ENCODE peak calls at places on chromosomes 4 and X, in six cellular contexts. L is neuronal stem cell, M is mesenchymal stem cell, Z is H9, P is mesendoderm, Y is trophoblast cell. B is an unnamed sample.

GRCh38 chrX:37378399-37378798 is 29.2 kb downstream of the PRRG1 start:
- DNase-seq in L (no peak), M (peak), Z (no peak), P (peak), Y (no peak), B (peak)

GRCh38 chrX:74537011-74537390 is 77.4 kb downstream of the RLIM start:
- DNase-seq in L (no peak), M (no peak), Z (peak), P (peak), Y (no peak), B (peak)

GRCh38 chrX:154061801-154062200 is 35.7 kb downstream of the MECP2 start:
- DNase-seq in L (no peak), M (no peak), Z (no peak), P (no peak), Y (no peak), B (no peak)

GRCh38 chr4:156377036-156377700 is 423.5 kb upstream of the CTSO start:
- DNase-seq in L (no peak), M (peak), Z (no peak), P (no peak), Y (peak), B (peak)

GRCh38 chr4:52076731-52077130 is 25.6 kb downstream of the SPATA18 start:
- DNase-seq in L (peak), M (peak), Z (peak), P (peak), Y (peak), B (no peak)

GRCh38 chrX:54007682-54008081 is 36.6 kb downstream of the PHF8 start:
- DNase-seq in L (no peak), M (no peak), Z (no peak), P (no peak), Y (no peak), B (no peak)

GRCh38 chrX:134898450-134898849 is 92.3 kb upstream of the SMIM10 start:
- DNase-seq in L (no peak), M (peak), Z (no peak), P (no peak), Y (no peak), B (peak)

GRCh38 chr4:155657985-155658384 is 8.7 kb upstream of the GUCY1A1 start:
- DNase-seq in L (no peak), M (no peak), Z (no peak), P (no peak), Y (no peak), B (no peak)

GRCh38 chr4:53196872-53197759 is 168.7 kb downstream of the SCFD2 start:
- DNase-seq in L (peak), M (peak), Z (no peak), P (peak), Y (peak), B (peak)

GRCh38 chr4:139020384-139020783 is 4.8 kb downstream of the NOCT start:
- DNase-seq in L (no peak), M (no peak), Z (peak), P (peak), Y (no peak), B (no peak)

GRCh38 chr4:139018971-139019758 is 3.6 kb downstream of the NOCT start:
- DNase-seq in L (no peak), M (no peak), Z (no peak), P (no peak), Y (no peak), B (peak)

GRCh38 chr4:139025841-139026240 is 10.3 kb downstream of the NOCT start:
- DNase-seq in L (no peak), M (no peak), Z (no peak), P (no peak), Y (no peak), B (peak)

GRCh38 chr4:139024686-139025085 is 9.1 kb downstream of the NOCT start:
- DNase-seq in L (no peak), M (no peak), Z (no peak), P (no peak), Y (peak), B (no peak)

GRCh38 chr4:139022835-139023234 is 7.3 kb downstream of the NOCT start:
- DNase-seq in L (no peak), M (no peak), Z (no peak), P (no peak), Y (no peak), B (no peak)
- H3K4ac ChIP-seq in L (no peak), M (no peak), Z (no peak), P (no peak), Y (peak), B (no peak)

DNA sequence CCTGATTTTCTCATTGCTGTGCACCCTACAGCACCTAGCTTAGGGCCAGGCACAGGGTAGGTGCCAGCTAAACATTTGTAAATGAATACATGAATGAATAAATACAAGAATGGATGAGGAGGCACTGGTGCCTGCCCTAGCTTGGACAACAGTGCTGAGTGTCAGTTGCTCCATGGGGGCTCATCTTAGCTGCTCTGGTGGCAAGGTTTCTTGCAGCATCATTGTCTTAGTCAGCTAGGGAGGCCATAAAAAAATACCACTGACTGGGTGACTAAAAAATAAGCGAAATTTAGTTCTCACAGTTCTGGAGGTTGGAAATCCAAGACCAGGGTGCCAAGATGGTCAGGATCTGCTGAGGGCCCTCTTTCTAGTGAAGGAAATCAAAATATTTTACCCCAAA is 31.2 kb downstream of the TMEM31 start:
- DNase-seq in L (no peak), M (no peak), Z (no peak), P (no peak), Y (no peak), B (no peak)
- H2BK5ac ChIP-seq in L (no peak), M (no peak), Z (peak), P (no peak), Y (no peak), B (no peak)

GRCh38 chr4:146916479-146917076 is 29.1 kb downstream of the TTC29 start:
- DNase-seq in L (peak), M (peak), Z (no peak), P (peak), Y (peak), B (peak)
- H3K4ac ChIP-seq in L (no peak), M (no peak), Z (no peak), P (no peak), Y (no peak), B (no peak)

GRCh38 chrX:140724337-140725105 is 15.0 kb downstream of the LINC00632 start:
- DNase-seq in L (no peak), M (peak), Z (no peak), P (peak), Y (no peak), B (no peak)
- H2BK5ac ChIP-seq in L (no peak), M (no peak), Z (no peak), P (no peak), Y (no peak), B (peak)

DNA sequence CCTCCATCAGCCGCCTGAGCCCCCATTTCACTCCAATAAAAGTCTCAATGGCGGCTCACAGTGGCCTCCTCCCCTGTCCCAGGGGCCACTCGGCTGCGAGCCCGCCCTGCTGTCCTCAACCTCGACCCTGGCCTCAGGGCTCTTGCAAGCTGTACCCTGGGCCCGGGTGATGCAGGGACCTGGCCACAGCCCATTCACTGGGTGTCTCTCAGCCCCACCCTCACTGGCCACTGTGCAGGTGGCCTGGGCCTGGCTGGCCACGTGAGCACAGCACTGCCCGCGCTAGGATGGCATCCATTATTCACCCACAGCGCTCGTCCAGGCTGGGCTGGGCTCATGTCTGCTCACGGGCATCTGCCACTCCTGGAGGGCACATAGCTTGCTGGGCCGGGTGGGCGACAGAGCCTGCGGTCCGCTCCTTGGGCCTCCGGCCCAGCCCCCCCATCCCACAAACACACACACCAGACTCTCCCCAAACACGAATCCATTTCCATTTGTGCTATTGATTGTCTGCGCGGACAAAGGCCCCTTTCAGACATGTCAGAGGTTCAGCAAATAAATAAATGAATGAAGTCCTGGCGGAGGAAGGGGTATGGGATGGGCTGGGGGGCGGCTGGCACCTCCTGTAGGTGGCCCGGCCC is 16.5 kb upstream of the FGFR3 start:
- DNase-seq in L (no peak), M (no peak), Z (no peak), P (no peak), Y (no peak), B (no peak)
- H3K4ac ChIP-seq in L (peak), M (no peak), Z (no peak), P (no peak), Y (peak), B (no peak)

DNA sequence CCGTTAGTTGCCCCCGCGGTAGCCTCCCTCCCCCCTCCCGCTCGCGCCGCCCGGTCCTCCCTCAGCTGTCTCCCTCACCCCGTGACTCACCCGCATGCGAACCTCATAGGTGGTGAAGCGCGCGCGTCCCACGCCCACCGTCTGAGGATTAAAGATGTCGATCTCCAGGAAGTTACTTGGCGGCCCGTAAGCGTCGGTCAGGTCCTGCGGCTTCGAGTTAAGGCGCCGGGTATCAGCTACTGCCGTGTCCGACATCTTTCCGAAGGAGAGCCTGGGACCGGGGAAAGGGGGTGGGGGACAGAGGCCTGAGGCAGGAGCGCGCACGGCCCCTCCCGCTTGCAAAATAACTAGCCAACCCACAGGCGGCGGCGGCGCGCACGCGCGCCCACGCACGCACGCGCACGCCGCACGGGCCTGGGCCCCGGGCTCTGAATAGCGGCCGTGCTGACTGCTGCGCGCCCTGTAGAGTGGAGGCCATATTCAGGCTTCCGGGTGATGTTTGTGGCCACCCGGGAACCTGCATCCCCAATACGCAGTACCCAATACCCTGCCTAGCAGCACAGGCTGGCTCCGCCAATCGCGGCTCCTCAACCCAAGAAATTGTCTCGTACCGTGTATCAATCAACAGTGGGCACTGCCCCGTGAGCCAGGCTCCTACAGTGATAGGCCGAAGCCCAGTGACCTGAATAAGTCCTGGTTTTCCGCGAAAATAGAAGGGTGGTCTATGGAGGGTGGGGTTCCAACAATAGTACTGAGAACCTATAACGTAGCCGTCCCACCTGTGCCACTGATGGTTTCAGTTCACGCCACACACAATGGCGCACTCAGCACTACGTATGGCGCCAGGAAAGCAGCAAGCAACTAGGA is at the start of gene SNX12:
- DNase-seq in L (peak), M (peak), Z (peak), P (peak), Y (peak), B (peak)
- H2BK5ac ChIP-seq in L (no peak), M (no peak), Z (no peak), P (no peak), Y (peak), B (peak)

DNA sequence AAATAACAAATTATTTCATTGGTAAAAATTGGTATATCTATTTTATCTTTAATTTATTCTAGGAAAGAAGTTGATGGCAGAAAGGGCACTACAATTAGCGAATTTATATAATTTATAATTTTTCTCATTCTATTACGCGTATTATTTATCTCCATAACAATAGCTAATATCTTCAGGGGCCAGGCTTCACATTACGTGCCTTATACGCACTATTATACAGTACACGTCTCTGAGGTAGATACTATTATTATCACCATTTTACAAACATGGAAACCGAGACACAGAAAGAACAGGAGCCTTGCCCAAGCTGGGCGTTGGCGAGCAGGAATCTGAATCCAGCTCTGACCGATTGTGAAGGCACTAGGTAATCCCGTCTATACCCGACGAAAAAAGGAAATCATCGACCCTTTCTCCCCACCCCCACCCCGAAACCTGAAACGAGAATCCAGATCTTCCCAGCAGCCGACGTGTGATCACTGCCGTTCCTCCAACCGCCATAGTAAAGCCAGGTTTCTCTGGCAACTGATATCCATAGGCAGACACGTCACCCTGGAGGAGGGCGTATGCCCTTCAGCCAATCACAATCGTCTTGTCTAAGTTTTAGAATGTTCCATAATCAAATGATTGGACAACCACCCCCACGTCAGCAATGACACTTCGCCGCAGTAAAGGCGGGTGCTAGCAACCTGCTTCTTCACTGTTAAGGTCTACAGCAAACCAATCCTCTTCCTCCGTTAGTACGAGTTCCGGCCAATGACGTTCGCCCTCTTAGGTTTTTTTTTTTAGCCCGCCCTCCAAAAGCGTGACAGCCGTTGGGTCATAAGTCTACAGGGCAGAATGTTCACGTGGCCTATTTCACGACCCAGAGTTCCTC is at the start of gene MORF4L2:
- DNase-seq in L (peak), M (peak), Z (peak), P (peak), Y (peak), B (peak)
- H3K4ac ChIP-seq in L (no peak), M (peak), Z (no peak), P (peak), Y (peak), B (peak)

DNA sequence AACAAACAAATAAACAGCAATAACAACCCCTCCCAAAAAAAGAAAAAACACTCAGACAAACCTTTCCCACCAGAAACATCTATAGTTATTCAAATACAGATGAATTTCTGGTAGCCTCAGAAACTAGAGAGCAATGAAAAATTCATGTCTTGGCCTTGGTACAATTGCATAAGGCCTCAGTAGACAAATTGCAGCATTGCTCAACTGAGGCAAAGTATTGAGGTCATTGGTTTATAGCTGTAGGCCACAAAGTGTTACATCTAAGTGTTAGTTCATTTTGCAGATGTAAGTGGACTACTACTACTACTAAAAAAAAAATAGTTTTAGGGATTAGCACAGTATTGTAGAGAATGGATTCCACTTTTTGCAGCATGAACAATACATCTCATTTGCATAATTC is 2268.3 kb downstream of the ARAP2 start:
- DNase-seq in L (no peak), M (peak), Z (no peak), P (no peak), Y (no peak), B (no peak)
- H2BK5ac ChIP-seq in L (no peak), M (no peak), Z (no peak), P (no peak), Y (no peak), B (no peak)

DNA sequence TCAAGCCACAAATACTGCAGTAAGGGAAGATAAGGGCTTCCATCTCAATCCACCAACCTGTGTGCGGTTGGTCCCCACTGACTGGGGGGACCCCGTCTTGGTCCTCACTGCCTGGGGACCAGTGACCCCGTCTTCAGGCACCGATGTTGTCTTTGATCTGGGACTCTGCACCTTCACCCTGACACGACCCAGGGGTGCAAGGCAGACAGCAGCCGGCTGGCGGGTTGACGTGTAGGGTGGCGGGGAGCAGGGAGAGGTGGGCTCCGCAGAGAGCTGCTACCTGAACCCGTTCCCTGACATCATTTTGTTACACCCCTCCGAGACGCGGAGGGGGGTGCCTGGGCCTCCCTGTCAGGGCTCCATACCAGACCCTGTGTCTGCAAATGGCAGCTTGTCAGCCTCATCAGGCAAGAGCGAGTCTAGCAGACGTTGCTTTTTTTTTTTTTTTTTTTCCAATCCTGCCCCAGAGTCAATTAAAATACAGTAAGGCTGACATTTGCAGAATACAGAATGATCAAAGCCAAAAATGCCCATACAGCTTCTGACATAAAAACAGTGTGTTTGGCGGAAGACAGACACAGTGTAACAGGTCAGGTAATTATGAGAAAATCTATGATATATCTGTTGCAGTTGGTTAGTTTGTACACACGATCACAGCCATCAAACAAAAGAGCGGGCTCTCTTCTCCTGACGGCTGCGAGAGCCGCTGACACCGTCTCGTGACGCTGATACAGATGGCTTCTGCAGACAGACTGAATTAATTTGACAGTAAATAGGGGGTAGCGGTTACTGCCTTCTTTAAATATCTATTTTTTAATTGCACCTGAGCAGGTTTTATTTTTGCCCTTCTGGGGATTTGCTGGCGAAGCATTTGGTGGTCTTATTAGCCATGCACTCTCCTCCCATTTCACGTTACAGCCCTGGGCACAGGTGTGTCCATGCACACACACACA is 118.6 kb downstream of the CRLF2 start:
- DNase-seq in L (no peak), M (no peak), Z (no peak), P (no peak), Y (no peak), B (no peak)
- H3K4ac ChIP-seq in L (no peak), M (no peak), Z (no peak), P (no peak), Y (no peak), B (no peak)

B was measured in IMR-90.